ENCODE peak calls at places on chromosomes 4 and X, in nine cellular contexts. W is cardiac fibroblast, G is AG09309, Y is body of pancreas, I is upper lobe of right lung, V is Calu3, Q is GM23338, L is tibial artery, N is fibroblast of pulmonary artery. D is an unnamed sample.

GRCh38 chr4:128686032-128686465 is 123.5 kb upstream of the JADE1 start:
- DNase-seq in W (peak; percentile 47), G (no peak), Y (no peak), I (no peak), V (no peak), Q (no peak), L (no peak), N (peak; percentile 38), D (no peak)

GRCh38 chr4:171846232-171846631 is 33.0 kb downstream of the GALNTL6 start:
- DNase-seq in W (peak; percentile 35), G (no peak), Y (peak; percentile 41), I (no peak), V (peak; percentile 69), Q (peak; percentile 87), L (no peak), N (peak; percentile 51), D (peak; percentile 26)

GRCh38 chr4:22190855-22191254 is 242.3 kb upstream of the KCNIP4 start:
- DNase-seq in W (peak; percentile 74), G (peak; percentile 42), Y (no peak), I (no peak), V (peak; percentile 35), Q (no peak), L (no peak), N (peak; percentile 80), D (no peak)

GRCh38 chrX:20218809-20219505 is 47.8 kb downstream of the RPS6KA3 start:
- DNase-seq in W (peak; percentile 46), G (no peak), Y (peak; percentile 15), I (no peak), V (peak; percentile 58), Q (peak; percentile 9), L (no peak), N (peak; percentile 22), D (no peak)

GRCh38 chrX:42119076-42119475 is 195.7 kb upstream of the CASK start:
- DNase-seq in W (peak; percentile 90), G (no peak), Y (no peak), I (no peak), V (peak; percentile 9), Q (no peak), L (no peak), N (peak; percentile 94), D (no peak)

GRCh38 chr4:64617813-64618212 is 208.6 kb upstream of the TECRL start:
- DNase-seq in W (no peak), G (no peak), Y (no peak), I (no peak), V (no peak), Q (peak; percentile 39), L (no peak), N (no peak), D (no peak)

GRCh38 chr4:78079701-78080430 is 22.7 kb downstream of the FRAS1 start:
- DNase-seq in W (no peak), G (no peak), Y (no peak), I (no peak), V (no peak), Q (no peak), L (no peak), N (no peak), D (no peak)

GRCh38 chr4:122701061-122701460 is 31.4 kb upstream of the BBS12 start:
- DNase-seq in W (no peak), G (no peak), Y (no peak), I (no peak), V (no peak), Q (no peak), L (no peak), N (no peak), D (no peak)

GRCh38 chr4:112082954-112083586 is 62.2 kb upstream of the FAM241A start:
- DNase-seq in W (peak; percentile 73), G (no peak), Y (no peak), I (no peak), V (peak; percentile 9), Q (no peak), L (no peak), N (peak; percentile 91), D (no peak)

GRCh38 chr4:85798011-85798770 is 323.2 kb downstream of the ARHGAP24 start:
- DNase-seq in W (peak; percentile 36), G (no peak), Y (no peak), I (no peak), V (no peak), Q (no peak), L (no peak), N (peak; percentile 58), D (no peak)

GRCh38 chr4:128528793-128529553 is 241.4 kb upstream of the PGRMC2 start:
- DNase-seq in W (peak; percentile 96), G (peak; percentile 97), Y (no peak), I (no peak), V (peak; percentile 55), Q (peak; percentile 88), L (no peak), N (peak; percentile 97), D (no peak)

GRCh38 chr4:14879643-14880042 is 122.6 kb upstream of the CPEB2 start:
- DNase-seq in W (no peak), G (no peak), Y (no peak), I (peak; percentile 69), V (no peak), Q (no peak), L (no peak), N (no peak), D (no peak)

GRCh38 chr4:27974339-27974738 is 1113.7 kb downstream of the STIM2 start:
- DNase-seq in W (no peak), G (no peak), Y (no peak), I (no peak), V (no peak), Q (no peak), L (no peak), N (no peak), D (no peak)

GRCh38 chrX:141341341-141341740 is 99.0 kb upstream of the SPANXC start:
- DNase-seq in W (peak; percentile 80), G (peak; percentile 18), Y (no peak), I (no peak), V (no peak), Q (no peak), L (no peak), N (peak; percentile 87), D (no peak)

GRCh38 chr4:26916195-26916594 is 55.6 kb downstream of the STIM2 start:
- DNase-seq in W (peak; percentile 21), G (no peak), Y (no peak), I (no peak), V (no peak), Q (no peak), L (no peak), N (peak; percentile 22), D (no peak)

GRCh38 chr4:24734511-24734910 is 60.9 kb upstream of the SOD3 start:
- DNase-seq in W (peak; percentile 57), G (no peak), Y (no peak), I (no peak), V (no peak), Q (no peak), L (no peak), N (peak; percentile 6), D (no peak)

GRCh38 chr4:173189117-173189693 is 20.6 kb downstream of the GALNT7 start:
- DNase-seq in W (peak; percentile 26), G (no peak), Y (no peak), I (no peak), V (no peak), Q (no peak), L (no peak), N (peak; percentile 39), D (no peak)

GRCh38 chrX:120604359-120604782 is 470 bp downstream of the MCTS1 start:
- DNase-seq in W (peak; percentile 74), G (peak; percentile 17), Y (peak; percentile 42), I (no peak), V (peak; percentile 15), Q (no peak), L (no peak), N (peak; percentile 71), D (no peak)

GRCh38 chr4:48269861-48270515 is 350 bp upstream of the TEC start:
- DNase-seq in W (peak; percentile 52), G (no peak), Y (peak; percentile 97), I (peak; percentile 99), V (peak; percentile 91), Q (peak; percentile 97), L (peak; percentile 95), N (peak; percentile 48), D (peak; percentile 96)
- TF ChIP-seq CTCF in W (peak; percentile 30), G (peak; percentile 33), Y (no peak), I (peak; percentile 39), V (no peak), Q (no peak), L (peak; percentile 5), N (no peak), D (no peak)

DNA sequence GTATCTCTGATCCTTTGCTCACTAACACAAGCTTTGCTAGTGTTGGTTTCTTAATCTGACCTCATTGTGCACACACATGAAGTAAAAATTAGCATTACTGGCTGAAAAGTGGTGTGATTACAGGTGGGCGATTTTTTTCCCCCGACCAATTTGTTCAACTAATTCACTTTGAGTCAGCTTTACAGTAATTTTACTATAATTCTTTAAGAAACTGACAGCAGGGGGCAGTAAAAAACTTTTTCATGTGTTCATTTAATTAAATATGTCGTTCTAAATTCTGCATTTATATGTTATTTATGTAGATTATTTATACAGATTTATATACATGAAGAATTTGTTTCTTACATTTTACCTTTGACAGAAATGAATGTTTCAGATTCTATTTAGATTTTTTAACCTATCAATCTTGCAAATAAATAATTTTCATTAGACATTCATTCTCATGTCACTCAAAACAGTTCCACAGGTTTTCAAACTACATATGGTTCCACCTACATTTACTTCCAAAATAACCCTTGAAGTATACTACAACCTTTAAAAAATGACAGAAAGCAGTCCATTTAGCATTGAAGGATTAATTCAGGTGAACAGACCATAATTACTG is 17.5 kb downstream of the PALLD start:
- DNase-seq in W (peak; percentile 61), G (no peak), Y (no peak), I (no peak), V (no peak), Q (peak; percentile 57), L (no peak), N (peak; percentile 65), D (no peak)
- TF ChIP-seq CTCF in W (peak; percentile 15), G (no peak), Y (peak; percentile 17), I (peak; percentile 53), V (peak; percentile 20), Q (no peak), L (peak; percentile 26), N (peak; percentile 31), D (no peak)

GRCh38 chr4:7850489-7850888 is 89.2 kb downstream of the AFAP1 start:
- DNase-seq in W (no peak), G (no peak), Y (no peak), I (no peak), V (no peak), Q (peak; percentile 55), L (no peak), N (no peak), D (no peak)
- TF ChIP-seq CTCF in W (no peak), G (peak; percentile 2), Y (no peak), I (no peak), V (no peak), Q (peak; percentile 68), L (no peak), N (no peak), D (no peak)

DNA sequence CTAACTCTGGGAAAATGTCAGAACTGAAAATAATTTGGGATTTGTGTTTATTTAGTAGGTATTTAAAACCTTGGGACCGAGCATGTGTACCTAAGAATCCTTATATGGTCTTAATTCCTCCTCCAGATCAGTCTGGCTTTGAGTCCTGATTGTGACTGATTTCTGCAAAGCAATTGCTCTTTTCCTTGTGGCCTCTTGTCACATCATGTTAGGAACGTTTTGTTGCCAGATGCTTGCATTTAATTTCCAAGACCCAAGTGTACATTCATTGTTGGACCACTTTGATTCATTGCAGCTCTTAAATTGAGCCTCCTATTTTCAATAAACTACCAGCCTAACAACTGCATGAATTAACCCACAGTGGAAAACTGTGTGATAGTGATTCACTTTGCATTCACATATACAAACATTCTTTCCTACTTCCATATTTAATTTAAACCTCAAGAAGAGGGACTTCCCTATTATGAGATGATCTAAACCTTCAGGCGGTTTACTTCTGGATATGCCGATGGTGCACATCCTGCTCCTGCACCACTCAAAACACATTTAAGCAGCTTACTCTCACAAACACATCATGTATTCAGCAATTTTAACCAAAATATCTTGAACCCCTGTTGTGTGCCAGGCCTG is 118.4 kb downstream of the AFF1 start:
- DNase-seq in W (no peak), G (no peak), Y (no peak), I (no peak), V (no peak), Q (no peak), L (no peak), N (no peak), D (no peak)
- TF ChIP-seq CTCF in W (no peak), G (no peak), Y (no peak), I (no peak), V (no peak), Q (no peak), L (no peak), N (no peak), D (no peak)

D was measured in stomach.